ENCODE peak calls at places on chromosomes 5 and 9, in nine cellular contexts. One of them, this sample, is unnamed.

GRCh38 chr9:127176631-127177030 is 54.2 kb upstream of the ANGPTL2 start:
- DNase-seq in posterior cingulate gyrus: no peak
- DNase-seq in GM23248: no peak
- DNase-seq in NCI-H1417: no peak
- DNase-seq in HCEC 1CT: no peak
- DNase-seq in C1 segment of cervical spinal cord: no peak
- DNase-seq in activated naive CD4-positive, alpha-beta T cell: no peak
- DNase-seq in HTR-8/SVneo: no peak
- DNase-seq in NCI-H2107: no peak
- DNase-seq in this sample: peak; percentile 39

GRCh38 chr5:73694089-73694488 is 68.1 kb downstream of the ARHGEF28 start:
- DNase-seq in GM23248: no peak
- DNase-seq in activated naive CD4-positive, alpha-beta T cell: no peak
- DNase-seq in HTR-8/SVneo: no peak
- DNase-seq in posterior cingulate gyrus: no peak
- DNase-seq in NCI-H1417: no peak
- DNase-seq in NCI-H2107: no peak
- DNase-seq in HCEC 1CT: no peak
- DNase-seq in C1 segment of cervical spinal cord: no peak
- DNase-seq in this sample: no peak

GRCh38 chr5:143592648-143593047 is 189.2 kb upstream of the NR3C1 start:
- DNase-seq in activated naive CD4-positive, alpha-beta T cell: no peak
- DNase-seq in GM23248: peak; percentile 48
- DNase-seq in HCEC 1CT: peak; percentile 78
- DNase-seq in NCI-H2107: no peak
- DNase-seq in HTR-8/SVneo: no peak
- DNase-seq in NCI-H1417: no peak
- DNase-seq in C1 segment of cervical spinal cord: no peak
- DNase-seq in posterior cingulate gyrus: no peak
- DNase-seq in this sample: no peak

GRCh38 chr5:144504929-144505578 is 334.4 kb downstream of the KCTD16 start:
- DNase-seq in HTR-8/SVneo: no peak
- DNase-seq in posterior cingulate gyrus: no peak
- DNase-seq in NCI-H1417: no peak
- DNase-seq in NCI-H2107: no peak
- DNase-seq in activated naive CD4-positive, alpha-beta T cell: no peak
- DNase-seq in HCEC 1CT: no peak
- DNase-seq in C1 segment of cervical spinal cord: no peak
- DNase-seq in GM23248: no peak
- DNase-seq in this sample: no peak

GRCh38 chr9:77980622-77981021 is 51.0 kb downstream of the GNAQ start:
- DNase-seq in HTR-8/SVneo: no peak
- DNase-seq in GM23248: peak; percentile 77
- DNase-seq in C1 segment of cervical spinal cord: no peak
- DNase-seq in HCEC 1CT: peak; percentile 48
- DNase-seq in NCI-H2107: no peak
- DNase-seq in NCI-H1417: no peak
- DNase-seq in posterior cingulate gyrus: no peak
- DNase-seq in activated naive CD4-positive, alpha-beta T cell: no peak
- DNase-seq in this sample: no peak

GRCh38 chr9:11457809-11458785 is 845.3 kb upstream of the PTPRD start:
- DNase-seq in C1 segment of cervical spinal cord: no peak
- DNase-seq in activated naive CD4-positive, alpha-beta T cell: no peak
- DNase-seq in NCI-H1417: no peak
- DNase-seq in HCEC 1CT: no peak
- DNase-seq in GM23248: no peak
- DNase-seq in HTR-8/SVneo: no peak
- DNase-seq in NCI-H2107: no peak
- DNase-seq in posterior cingulate gyrus: no peak
- DNase-seq in this sample: no peak

GRCh38 chr5:92916036-92916435 is 665.0 kb downstream of the NR2F1-AS1 start:
- DNase-seq in GM23248: peak; percentile 52
- DNase-seq in NCI-H1417: no peak
- DNase-seq in HTR-8/SVneo: peak; percentile 5
- DNase-seq in posterior cingulate gyrus: no peak
- DNase-seq in NCI-H2107: no peak
- DNase-seq in activated naive CD4-positive, alpha-beta T cell: no peak
- DNase-seq in C1 segment of cervical spinal cord: no peak
- DNase-seq in HCEC 1CT: peak; percentile 50
- DNase-seq in this sample: no peak

GRCh38 chr9:4298255-4299005 is 1.4 kb downstream of the GLIS3 start:
- DNase-seq in C1 segment of cervical spinal cord: no peak
- DNase-seq in HTR-8/SVneo: no peak
- DNase-seq in GM23248: peak; percentile 72
- DNase-seq in NCI-H1417: no peak
- DNase-seq in HCEC 1CT: peak; percentile 30
- DNase-seq in NCI-H2107: no peak
- DNase-seq in activated naive CD4-positive, alpha-beta T cell: no peak
- DNase-seq in posterior cingulate gyrus: no peak
- DNase-seq in this sample: peak; percentile 82

GRCh38 chr9:32251539-32251938 is 132.9 kb upstream of the ACO1 start:
- DNase-seq in NCI-H1417: peak; percentile 26
- DNase-seq in HCEC 1CT: no peak
- DNase-seq in activated naive CD4-positive, alpha-beta T cell: no peak
- DNase-seq in C1 segment of cervical spinal cord: no peak
- DNase-seq in NCI-H2107: peak; percentile 0
- DNase-seq in GM23248: peak; percentile 62
- DNase-seq in HTR-8/SVneo: peak; percentile 30
- DNase-seq in posterior cingulate gyrus: peak; percentile 40
- DNase-seq in this sample: no peak

GRCh38 chr9:134209731-134210311 is 45.5 kb upstream of the RNU6ATAC start:
- DNase-seq in posterior cingulate gyrus: no peak
- DNase-seq in activated naive CD4-positive, alpha-beta T cell: no peak
- DNase-seq in HCEC 1CT: no peak
- DNase-seq in HTR-8/SVneo: no peak
- DNase-seq in NCI-H1417: no peak
- DNase-seq in C1 segment of cervical spinal cord: no peak
- DNase-seq in NCI-H2107: no peak
- DNase-seq in GM23248: no peak
- DNase-seq in this sample: no peak

GRCh38 chr9:9998491-9999287 is 614.1 kb downstream of the PTPRD start:
- DNase-seq in HTR-8/SVneo: no peak
- DNase-seq in GM23248: peak; percentile 1
- DNase-seq in activated naive CD4-positive, alpha-beta T cell: no peak
- DNase-seq in C1 segment of cervical spinal cord: no peak
- DNase-seq in NCI-H1417: peak; percentile 1
- DNase-seq in posterior cingulate gyrus: no peak
- DNase-seq in HCEC 1CT: no peak
- DNase-seq in NCI-H2107: no peak
- DNase-seq in this sample: no peak

GRCh38 chr9:101119206-101119819 is 90.8 kb downstream of the PLPPR1 start:
- DNase-seq in activated naive CD4-positive, alpha-beta T cell: no peak
- DNase-seq in C1 segment of cervical spinal cord: peak; percentile 48
- DNase-seq in posterior cingulate gyrus: peak; percentile 72
- DNase-seq in HTR-8/SVneo: peak; percentile 7
- DNase-seq in HCEC 1CT: no peak
- DNase-seq in NCI-H2107: peak; percentile 55
- DNase-seq in NCI-H1417: peak; percentile 70
- DNase-seq in GM23248: peak; percentile 62
- DNase-seq in this sample: no peak

GRCh38 chr9:32955655-32956478 is 45.6 kb downstream of the APTX start:
- DNase-seq in posterior cingulate gyrus: no peak
- DNase-seq in NCI-H1417: no peak
- DNase-seq in activated naive CD4-positive, alpha-beta T cell: no peak
- DNase-seq in HCEC 1CT: no peak
- DNase-seq in GM23248: peak; percentile 23
- DNase-seq in C1 segment of cervical spinal cord: no peak
- DNase-seq in HTR-8/SVneo: no peak
- DNase-seq in NCI-H2107: no peak
- DNase-seq in this sample: no peak

GRCh38 chr5:110063640-110064592 is 374.2 kb downstream of the MAN2A1 start:
- DNase-seq in HCEC 1CT: peak; percentile 43
- DNase-seq in GM23248: peak; percentile 70
- DNase-seq in posterior cingulate gyrus: no peak
- DNase-seq in NCI-H1417: no peak
- DNase-seq in HTR-8/SVneo: no peak
- DNase-seq in NCI-H2107: no peak
- DNase-seq in C1 segment of cervical spinal cord: no peak
- DNase-seq in activated naive CD4-positive, alpha-beta T cell: no peak
- DNase-seq in this sample: no peak

GRCh38 chr5:168472329-168472728 is 13.9 kb upstream of the RARS1 start:
- DNase-seq in HTR-8/SVneo: peak; percentile 93
- DNase-seq in posterior cingulate gyrus: no peak
- DNase-seq in NCI-H1417: no peak
- DNase-seq in C1 segment of cervical spinal cord: no peak
- DNase-seq in activated naive CD4-positive, alpha-beta T cell: no peak
- DNase-seq in GM23248: peak; percentile 97
- DNase-seq in NCI-H2107: no peak
- DNase-seq in HCEC 1CT: peak; percentile 89
- DNase-seq in this sample: no peak

GRCh38 chr9:110619831-110620230 is 40.3 kb upstream of the SVEP1 start:
- DNase-seq in activated naive CD4-positive, alpha-beta T cell: no peak
- DNase-seq in posterior cingulate gyrus: no peak
- DNase-seq in GM23248: peak; percentile 69
- DNase-seq in NCI-H1417: no peak
- DNase-seq in NCI-H2107: no peak
- DNase-seq in HCEC 1CT: peak; percentile 61
- DNase-seq in C1 segment of cervical spinal cord: no peak
- DNase-seq in HTR-8/SVneo: no peak
- DNase-seq in this sample: no peak

GRCh38 chr5:138953370-138954256 is 78.5 kb upstream of the LRRTM2 start:
- DNase-seq in HCEC 1CT: no peak
- DNase-seq in GM23248: peak; percentile 76
- DNase-seq in HTR-8/SVneo: no peak
- DNase-seq in activated naive CD4-positive, alpha-beta T cell: no peak
- DNase-seq in C1 segment of cervical spinal cord: peak; percentile 60
- DNase-seq in NCI-H2107: peak; percentile 34
- DNase-seq in NCI-H1417: peak; percentile 43
- DNase-seq in posterior cingulate gyrus: peak; percentile 91
- DNase-seq in this sample: peak; percentile 85

GRCh38 chr5:134968055-134968454 is 348 bp downstream of the CATSPER3 start:
- DNase-seq in activated naive CD4-positive, alpha-beta T cell: no peak
- DNase-seq in C1 segment of cervical spinal cord: no peak
- DNase-seq in HCEC 1CT: no peak
- DNase-seq in HTR-8/SVneo: no peak
- DNase-seq in GM23248: no peak
- DNase-seq in posterior cingulate gyrus: no peak
- DNase-seq in NCI-H2107: no peak
- DNase-seq in NCI-H1417: no peak
- DNase-seq in this sample: no peak

GRCh38 chr9:35845824-35846771 is 17.1 kb downstream of the TMEM8B start:
- DNase-seq in C1 segment of cervical spinal cord: no peak
- DNase-seq in activated naive CD4-positive, alpha-beta T cell: no peak
- DNase-seq in HCEC 1CT: no peak
- DNase-seq in NCI-H1417: no peak
- DNase-seq in NCI-H2107: no peak
- DNase-seq in posterior cingulate gyrus: no peak
- DNase-seq in GM23248: no peak
- DNase-seq in HTR-8/SVneo: no peak
- DNase-seq in this sample: no peak

GRCh38 chr5:90293931-90294330 is 115.6 kb downstream of the CETN3 start:
- DNase-seq in posterior cingulate gyrus: no peak
- DNase-seq in GM23248: peak; percentile 62
- DNase-seq in HTR-8/SVneo: no peak
- DNase-seq in C1 segment of cervical spinal cord: no peak
- DNase-seq in HCEC 1CT: no peak
- DNase-seq in activated naive CD4-positive, alpha-beta T cell: no peak
- DNase-seq in NCI-H2107: no peak
- DNase-seq in NCI-H1417: no peak
- DNase-seq in this sample: no peak